ENCODE peak calls at places on chromosomes 6 and 20, in seven cellular contexts. K, A, W, Y, N, P and B are unnamed samples.

GRCh38 chr6:70388814-70389213 is 24.5 kb upstream of the FAM135A start:
- DNase-seq in K (no peak), A (no peak), W (no peak), Y (no peak), N (no peak), P (no peak), B (no peak)

GRCh38 chr6:154276810-154277577 is 79.6 kb downstream of the IPCEF1 start:
- DNase-seq in K (no peak), A (no peak), W (no peak), Y (no peak), N (peak), P (no peak), B (peak)

GRCh38 chr6:80341330-80341729 is 234.9 kb downstream of the BCKDHB start:
- DNase-seq in K (no peak), A (no peak), W (no peak), Y (no peak), N (no peak), P (no peak), B (no peak)

GRCh38 chr20:24492031-24492607 is 22.7 kb downstream of the SYNDIG1 start:
- DNase-seq in K (no peak), A (no peak), W (no peak), Y (no peak), N (no peak), P (no peak), B (no peak)

GRCh38 chr6:14743126-14743464 is 502.8 kb upstream of the JARID2 start:
- DNase-seq in K (no peak), A (no peak), W (no peak), Y (no peak), N (no peak), P (no peak), B (no peak)

GRCh38 chr6:92339891-92340290 is 1079.5 kb downstream of the EPHA7 start:
- DNase-seq in K (no peak), A (no peak), W (no peak), Y (no peak), N (no peak), P (no peak), B (no peak)

GRCh38 chr20:59518881-59519706 is 85.2 kb upstream of the PHACTR3 start:
- DNase-seq in K (peak), A (no peak), W (no peak), Y (no peak), N (peak), P (peak), B (no peak)

GRCh38 chr6:111888928-111889696 is 15.9 kb upstream of the FYN start:
- DNase-seq in K (peak), A (peak), W (no peak), Y (no peak), N (peak), P (no peak), B (peak)

GRCh38 chr20:60900581-60900980 is 351.5 kb upstream of the CDH4 start:
- DNase-seq in K (no peak), A (no peak), W (no peak), Y (no peak), N (no peak), P (no peak), B (no peak)

GRCh38 chr20:29079769-29080690 is 2177.4 kb upstream of the DEFB115 start:
- DNase-seq in K (no peak), A (no peak), W (no peak), Y (no peak), N (no peak), P (no peak), B (no peak)

GRCh38 chr6:46789434-46790358 is 3.5 kb upstream of the MEP1A start:
- DNase-seq in K (no peak), A (no peak), W (no peak), Y (no peak), N (no peak), P (no peak), B (no peak)

GRCh38 chr6:163529605-163530004 is 115.1 kb downstream of the QKI start:
- DNase-seq in K (no peak), A (no peak), W (no peak), Y (no peak), N (peak), P (no peak), B (no peak)

GRCh38 chr6:125151715-125152114 is 1.9 kb upstream of the TPD52L1 start:
- DNase-seq in K (no peak), A (no peak), W (no peak), Y (no peak), N (no peak), P (no peak), B (no peak)

GRCh38 chr20:1286267-1287036 is 20.4 kb downstream of the SNPH start:
- DNase-seq in K (no peak), A (no peak), W (no peak), Y (no peak), N (peak), P (no peak), B (no peak)

GRCh38 chr20:24773751-24774201 is 175.3 kb upstream of the CST7 start:
- DNase-seq in K (no peak), A (no peak), W (no peak), Y (no peak), N (peak), P (no peak), B (no peak)

GRCh38 chr20:43658068-43658722 is 8.7 kb upstream of the MYBL2 start:
- DNase-seq in K (no peak), A (no peak), W (no peak), Y (no peak), N (no peak), P (no peak), B (no peak)

GRCh38 chr20:24470782-24471582 is 1.6 kb downstream of the SYNDIG1 start:
- DNase-seq in K (peak), A (peak), W (no peak), Y (no peak), N (no peak), P (no peak), B (no peak)

GRCh38 chr20:3248993-3249347 is 10.0 kb upstream of the SLC4A11 start:
- DNase-seq in K (no peak), A (no peak), W (no peak), Y (no peak), N (no peak), P (no peak), B (no peak)

GRCh38 chr6:122184260-122184934 is 215.1 kb upstream of the HSF2 start:
- DNase-seq in K (no peak), A (no peak), W (no peak), Y (no peak), N (peak), P (no peak), B (no peak)

GRCh38 chr6:111482236-111482958 is 621 bp downstream of the REV3L start:
- DNase-seq in K (peak), A (peak), W (peak), Y (peak), N (peak), P (no peak), B (no peak)

GRCh38 chr6:155381856-155382690 is 67.8 kb upstream of the TFB1M start:
- DNase-seq in K (no peak), A (no peak), W (no peak), Y (no peak), N (peak), P (no peak), B (no peak)